ENCODE peak calls at places on chromosomes 16 and 17, in five cellular contexts. T is H1, K is K562, U is HepG2, B is GM12878. S is an unnamed sample.

GRCh38 chr17:27403480-27404005 is 52.7 kb upstream of the KSR1 start:
- DNase-seq in T (no peak), K (peak), U (no peak), B (no peak), S (no peak)

GRCh38 chr17:80264048-80264792 is 3.6 kb downstream of the RNF213 start:
- DNase-seq in T (no peak), K (no peak), U (no peak), B (no peak), S (no peak)

GRCh38 chr17:40038882-40039513 is 15.2 kb downstream of the MED24 start:
- DNase-seq in T (peak), K (peak), U (peak), B (no peak), S (peak)

GRCh38 chr17:69430488-69430887 is 16.0 kb downstream of the MAP2K6 start:
- DNase-seq in T (no peak), K (no peak), U (no peak), B (no peak), S (no peak)

GRCh38 chr16:65713409-65713808 is 591.5 kb upstream of the CDH11 start:
- DNase-seq in T (peak), K (no peak), U (no peak), B (no peak), S (no peak)

GRCh38 chr17:82520041-82520910 is 744 bp downstream of the FOXK2 start:
- DNase-seq in T (peak), K (no peak), U (no peak), B (no peak), S (no peak)

GRCh38 chr17:3834811-3835210 is 11.2 kb downstream of the NCBP3 start:
- DNase-seq in T (no peak), K (no peak), U (no peak), B (no peak), S (no peak)

GRCh38 chr16:11792404-11793260 is 4.4 kb downstream of the ZC3H7A start:
- DNase-seq in T (no peak), K (no peak), U (peak), B (no peak), S (no peak)

GRCh38 chr17:633641-634091 is 81.0 kb downstream of the VPS53 start:
- DNase-seq in T (no peak), K (no peak), U (no peak), B (no peak), S (no peak)

GRCh38 chr16:81232740-81233367 is 5.6 kb upstream of the BCO1 start:
- DNase-seq in T (no peak), K (peak), U (no peak), B (no peak), S (no peak)

GRCh38 chr17:68468785-68469184 is 11.5 kb upstream of the WIPI1 start:
- DNase-seq in T (no peak), K (no peak), U (peak), B (no peak), S (no peak)

GRCh38 chr17:20092973-20093626 is 83.9 kb downstream of the SPECC1 start:
- DNase-seq in T (no peak), K (no peak), U (no peak), B (no peak), S (no peak)

GRCh38 chr16:2520784-2521577 is 810 bp downstream of the AMDHD2 start:
- DNase-seq in T (no peak), K (peak), U (peak), B (no peak), S (no peak)

GRCh38 chr16:4090476-4090875 is 25.8 kb downstream of the ADCY9 start:
- DNase-seq in T (no peak), K (no peak), U (no peak), B (no peak), S (no peak)

GRCh38 chr17:63960430-63960829 is 12.3 kb downstream of the SCN4A start:
- DNase-seq in T (no peak), K (no peak), U (no peak), B (no peak), S (no peak)

GRCh38 chr17:38871992-38872605 is 2.2 kb downstream of the LASP1 start:
- DNase-seq in T (no peak), K (no peak), U (no peak), B (no peak), S (no peak)

GRCh38 chr17:9969301-9969935 is 64.3 kb upstream of the RCVRN start:
- DNase-seq in T (no peak), K (no peak), U (no peak), B (no peak), S (no peak)

GRCh38 chr17:79777166-79777843 is 643 bp upstream of the CBX2 start:
- DNase-seq in T (peak), K (peak), U (peak), B (no peak), S (peak)

GRCh38 chr17:8894189-8894611 is 26.7 kb upstream of the PIK3R6 start:
- DNase-seq in T (peak), K (no peak), U (no peak), B (no peak), S (no peak)

GRCh38 chr17:9783012-9783411 is 8.4 kb downstream of the DHRS7C start:
- DNase-seq in T (no peak), K (no peak), U (no peak), B (no peak), S (no peak)

GRCh38 chr16:15898654-15899053 is 10.3 kb upstream of the CEP20 start:
- DNase-seq in T (no peak), K (no peak), U (no peak), B (no peak), S (no peak)

GRCh38 chr16:66070140-66070887 is 296.2 kb upstream of the CDH5 start:
- DNase-seq in T (no peak), K (no peak), U (no peak), B (no peak), S (no peak)

GRCh38 chr16:24729967-24730815 is 740 bp downstream of the TNRC6A start:
- DNase-seq in T (no peak), K (peak), U (no peak), B (no peak), S (peak)

DNA sequence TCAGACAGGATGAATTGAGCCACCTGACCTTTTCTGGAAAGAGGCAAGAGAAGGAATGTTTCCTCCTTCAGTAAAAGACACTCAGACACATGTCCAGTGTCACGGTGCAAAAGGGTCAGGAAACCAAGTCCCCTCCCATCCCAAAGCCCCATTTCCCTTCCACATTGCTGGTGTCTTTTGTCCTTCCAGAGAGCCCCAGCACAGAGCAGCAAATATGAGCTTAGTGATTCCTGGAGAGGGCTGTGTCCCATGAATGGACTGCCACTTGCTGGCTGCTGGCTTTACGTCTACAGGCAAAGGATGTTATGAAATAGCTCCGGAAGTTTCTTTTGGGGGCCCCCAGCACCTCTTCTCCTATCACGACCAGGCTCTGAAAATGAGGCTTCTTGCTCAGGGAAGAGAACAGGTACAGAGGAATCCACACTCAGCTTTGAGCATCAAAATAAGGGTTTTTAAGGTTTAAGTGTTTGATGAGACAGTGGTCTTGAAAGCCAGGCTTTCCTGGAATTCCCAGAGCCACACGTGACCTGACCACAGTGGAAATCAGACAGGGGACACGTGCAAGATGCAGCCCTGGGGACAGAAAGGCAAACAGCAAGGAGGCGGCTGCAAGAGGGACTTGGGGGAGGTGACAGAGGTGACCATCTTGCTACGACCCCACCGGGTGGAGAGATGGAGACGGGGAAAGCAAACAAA is 58.1 kb downstream of the ZDHHC7 start:
- DNase-seq in T (no peak), K (no peak), U (no peak), B (no peak), S (no peak)
- TF ChIP-seq HDAC2 in T (no peak), K (no peak), U (peak), B (no peak), S (no peak)

GRCh38 chr16:85237817-85238216 is 125.5 kb upstream of the CIBAR2 start:
- DNase-seq in T (no peak), K (no peak), U (no peak), B (no peak), S (no peak)

GRCh38 chr16:85233520-85233919 is 121.2 kb upstream of the CIBAR2 start:
- DNase-seq in T (no peak), K (no peak), U (no peak), B (no peak), S (no peak)

GRCh38 chr16:85234310-85235235 is 122.3 kb upstream of the CIBAR2 start:
- DNase-seq in T (peak), K (peak), U (peak), B (no peak), S (peak)

GRCh38 chr16:85238233-85238647 is 126.0 kb upstream of the CIBAR2 start:
- DNase-seq in T (peak), K (no peak), U (no peak), B (no peak), S (no peak)

DNA sequence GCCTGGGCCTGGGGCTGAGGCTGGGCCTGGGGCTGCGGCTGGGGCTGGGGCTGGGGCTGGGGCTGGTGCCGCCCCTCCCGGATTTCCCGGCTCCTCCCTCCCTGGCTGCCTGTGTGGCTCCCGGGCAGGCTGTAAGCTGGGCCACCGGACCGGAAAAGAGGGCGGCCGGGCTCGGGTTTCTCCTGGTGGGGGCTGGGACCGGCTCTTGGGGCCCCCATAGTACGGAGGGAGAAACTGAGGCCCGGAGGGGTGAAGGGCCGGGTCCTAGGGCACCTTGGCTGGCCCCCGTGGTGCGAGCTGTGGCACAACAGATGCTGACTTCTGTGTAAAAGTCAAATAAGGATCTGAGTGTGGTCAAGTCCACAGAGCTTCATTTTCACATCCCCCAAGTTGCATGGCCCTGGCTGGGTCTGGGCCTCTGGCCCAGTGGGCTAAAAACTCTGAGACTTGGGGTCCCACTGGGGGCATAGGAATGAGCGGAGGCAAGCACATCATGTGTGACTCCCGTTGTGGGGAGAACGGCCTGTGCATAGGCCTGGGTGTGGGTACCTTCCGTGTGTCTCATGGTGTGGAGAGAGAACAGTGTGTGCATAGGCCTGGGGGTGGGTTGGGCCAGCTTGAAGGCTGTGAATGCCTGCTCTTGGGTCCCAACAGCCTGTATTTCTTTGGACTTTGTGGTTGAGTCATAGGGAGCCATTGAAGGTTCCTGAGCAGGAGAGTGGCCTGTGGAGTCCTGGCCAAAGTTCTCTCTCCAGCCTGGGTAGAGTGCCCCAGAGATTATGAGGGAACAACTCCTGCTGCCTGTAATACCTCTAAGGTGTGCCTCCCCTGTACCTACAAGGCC is 123.9 kb upstream of the CIBAR2 start:
- DNase-seq in T (no peak), K (no peak), U (no peak), B (no peak), S (no peak)
- H3K4me3 ChIP-seq in T (peak), K (no peak), U (no peak), B (peak), S (peak)

GRCh38 chr16:26709754-26710153 is 357.0 kb upstream of the C16orf82 start:
- DNase-seq in T (no peak), K (no peak), U (no peak), B (no peak), S (no peak)
- TF ChIP-seq HDAC2 in T (no peak), K (no peak), U (no peak), B (no peak), S (no peak)

GRCh38 chr17:76968707-76969597 is 100.7 kb downstream of the MGAT5B start:
- DNase-seq in T (peak), K (no peak), U (no peak), B (no peak), S (no peak)
- H3K4me3 ChIP-seq in T (peak), K (no peak), U (no peak), B (peak), S (no peak)

GRCh38 chr16:29192329-29193247 is 207.7 kb downstream of the LAT start:
- DNase-seq in T (peak), K (peak), U (no peak), B (no peak), S (no peak)

GRCh38 chr16:29198731-29199521 is 207.6 kb downstream of the NPIPB11 start:
- DNase-seq in T (peak), K (no peak), U (no peak), B (no peak), S (no peak)

DNA sequence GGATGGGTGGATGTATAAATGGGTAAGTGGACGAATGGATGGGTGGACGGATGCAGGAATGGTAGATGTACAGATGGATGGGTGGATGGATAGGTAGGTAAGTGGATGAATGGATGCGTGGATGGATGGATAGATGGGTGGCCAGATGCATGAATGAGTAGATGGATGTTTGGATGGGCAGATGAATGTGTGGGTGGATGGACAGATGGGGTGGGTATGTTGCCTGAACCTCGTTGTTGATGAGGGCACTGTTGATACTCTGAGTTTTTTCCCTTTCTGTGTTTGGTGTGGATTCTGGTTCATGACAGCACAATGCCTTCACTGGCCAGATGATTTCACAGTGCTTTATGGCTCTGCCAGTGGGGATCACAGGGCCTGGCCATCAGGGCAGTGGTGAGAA is 208.3 kb downstream of the NPIPB11 start:
- DNase-seq in T (peak), K (no peak), U (no peak), B (no peak), S (no peak)
- TF ChIP-seq HDAC2 in T (no peak), K (no peak), U (no peak), B (no peak), S (no peak)

DNA sequence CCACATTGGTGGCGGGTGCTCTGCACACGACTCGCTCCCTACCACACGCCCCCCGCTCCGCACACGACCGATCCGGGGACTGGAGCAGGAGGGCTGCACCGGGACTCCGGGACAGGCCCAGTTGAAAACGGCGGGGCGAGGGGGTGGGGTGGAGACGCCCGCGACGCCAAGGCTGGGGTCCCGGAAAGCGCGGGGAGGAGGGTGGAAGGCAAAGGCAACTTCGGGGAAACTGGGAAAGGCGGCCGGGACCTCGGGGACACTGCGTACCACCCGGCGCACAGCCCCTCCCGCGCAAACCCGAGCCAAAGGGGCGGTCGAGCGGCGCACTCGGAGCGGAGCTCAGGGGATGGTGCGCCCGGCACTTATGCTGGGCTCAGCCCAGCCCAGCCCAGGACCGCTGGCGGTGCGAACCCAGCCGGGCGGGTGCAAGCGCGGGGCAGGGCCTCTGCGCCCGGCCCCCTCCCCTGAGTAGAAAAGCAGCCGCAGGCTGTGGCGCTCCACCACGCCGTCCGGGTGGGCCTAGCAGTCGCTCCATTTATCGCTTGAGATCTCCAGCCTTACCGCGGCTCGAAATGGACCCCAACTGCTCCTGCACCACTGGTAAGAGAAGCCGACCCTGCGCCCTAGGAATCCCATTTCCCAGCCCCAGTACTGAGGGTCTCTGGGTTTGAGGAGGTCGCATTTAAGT is at the start of gene MT1M:
- DNase-seq in T (peak), K (no peak), U (no peak), B (no peak), S (no peak)
- H3K4me3 ChIP-seq in T (peak), K (no peak), U (peak), B (no peak), S (no peak)

GRCh38 chr17:15340966-15341365 is 431 bp downstream of the TEKT3 start:
- DNase-seq in T (no peak), K (no peak), U (no peak), B (no peak), S (no peak)
- TF ChIP-seq HDAC2 in T (no peak), K (no peak), U (no peak), B (no peak), S (no peak)

GRCh38 chr17:71628306-71628705 is 492.5 kb upstream of the SOX9 start:
- DNase-seq in T (no peak), K (no peak), U (no peak), B (no peak), S (no peak)
- H3K4me3 ChIP-seq in T (no peak), K (no peak), U (no peak), B (no peak), S (no peak)

GRCh38 chr17:15943971-15944719 is 785 bp upstream of the ADORA2B start:
- DNase-seq in T (peak), K (no peak), U (no peak), B (no peak), S (no peak)

GRCh38 chr17:15946611-15947120 is 1.7 kb downstream of the ADORA2B start:
- DNase-seq in T (no peak), K (no peak), U (no peak), B (no peak), S (no peak)

GRCh38 chr17:15944720-15945492 is at the start of gene ADORA2B:
- DNase-seq in T (peak), K (peak), U (peak), B (no peak), S (peak)

GRCh38 chr17:15947331-15947730 is 2.4 kb downstream of the ADORA2B start:
- DNase-seq in T (no peak), K (no peak), U (no peak), B (no peak), S (no peak)

GRCh38 chr17:15945493-15946209 is 721 bp downstream of the ADORA2B start:
- DNase-seq in T (peak), K (peak), U (no peak), B (no peak), S (peak)
- TF ChIP-seq HDAC2 in T (no peak), K (no peak), U (no peak), B (no peak), S (no peak)

S was measured in A549.